ENCODE peak calls at places on chromosomes 4 and X, in five cellular contexts. One of them, this sample, is unnamed.

GRCh38 chr4:3486556-3487270 is 23.6 kb downstream of the DOK7 start:
- DNase-seq in PC-3: no peak
- DNase-seq in mucosa of gallbladder: no peak
- DNase-seq in ureter: no peak
- DNase-seq in GM12891: no peak
- DNase-seq in this sample: no peak

GRCh38 chrX:19954707-19955106 is 36.2 kb downstream of the BCLAF3 start:
- DNase-seq in PC-3: no peak
- DNase-seq in mucosa of gallbladder: no peak
- DNase-seq in ureter: no peak
- DNase-seq in GM12891: no peak
- DNase-seq in this sample: no peak

GRCh38 chrX:133434197-133434820 is 19.0 kb upstream of the GPC4 start:
- DNase-seq in PC-3: no peak
- DNase-seq in mucosa of gallbladder: no peak
- DNase-seq in ureter: no peak
- DNase-seq in GM12891: no peak
- DNase-seq in this sample: no peak

GRCh38 chr4:129926936-129927335 is 831.0 kb downstream of the C4orf33 start:
- DNase-seq in PC-3: peak
- DNase-seq in mucosa of gallbladder: no peak
- DNase-seq in ureter: no peak
- DNase-seq in GM12891: no peak
- DNase-seq in this sample: peak

GRCh38 chr4:84967292-84967651 is 782 bp upstream of the WDFY3 start:
- DNase-seq in PC-3: no peak
- DNase-seq in mucosa of gallbladder: peak
- DNase-seq in ureter: no peak
- DNase-seq in GM12891: no peak
- DNase-seq in this sample: peak

GRCh38 chr4:6232836-6233785 is 32.8 kb upstream of the JAKMIP1 start:
- DNase-seq in PC-3: no peak
- DNase-seq in mucosa of gallbladder: no peak
- DNase-seq in ureter: peak
- DNase-seq in GM12891: no peak
- DNase-seq in this sample: no peak

GRCh38 chrX:103063918-103064434 is at the start of gene BEX1:
- DNase-seq in PC-3: no peak
- DNase-seq in mucosa of gallbladder: no peak
- DNase-seq in ureter: no peak
- DNase-seq in GM12891: no peak
- DNase-seq in this sample: no peak

GRCh38 chr4:154658680-154659402 is 46.4 kb upstream of the FGG start:
- DNase-seq in PC-3: no peak
- DNase-seq in mucosa of gallbladder: no peak
- DNase-seq in ureter: no peak
- DNase-seq in GM12891: no peak
- DNase-seq in this sample: no peak

GRCh38 chrX:119763175-119763574 is 4.8 kb downstream of the SOWAHD start:
- DNase-seq in PC-3: no peak
- DNase-seq in mucosa of gallbladder: no peak
- DNase-seq in ureter: no peak
- DNase-seq in GM12891: no peak
- DNase-seq in this sample: no peak

GRCh38 chr4:72828864-72829263 is 240.7 kb downstream of the COX18 start:
- DNase-seq in PC-3: no peak
- DNase-seq in mucosa of gallbladder: no peak
- DNase-seq in ureter: no peak
- DNase-seq in GM12891: no peak
- DNase-seq in this sample: no peak

This sample was measured in MCF 10A.